ENCODE peak calls at places on chromosomes 5 and 9, in eight cellular contexts. T, H, Z, N, S, Y, K and P are unnamed samples.

GRCh38 chr9:84862786-84863185 is 193.3 kb downstream of the NTRK2 start:
- DNase-seq in T (no peak), H (peak), Z (no peak), N (no peak), S (peak), Y (peak), K (no peak), P (no peak)

GRCh38 chr5:172638209-172638768 is 2.8 kb upstream of the NEURL1B start:
- DNase-seq in T (no peak), H (no peak), Z (no peak), N (no peak), S (no peak), Y (no peak), K (no peak), P (no peak)

GRCh38 chr9:18032636-18033035 is 441.3 kb upstream of the ADAMTSL1 start:
- DNase-seq in T (no peak), H (no peak), Z (no peak), N (no peak), S (no peak), Y (no peak), K (no peak), P (no peak)

GRCh38 chr5:30112842-30113241 is 1080.6 kb upstream of the CDH6 start:
- DNase-seq in T (no peak), H (no peak), Z (no peak), N (no peak), S (peak), Y (peak), K (no peak), P (no peak)

GRCh38 chr5:116507941-116508655 is 66.5 kb downstream of the SEMA6A start:
- DNase-seq in T (no peak), H (no peak), Z (no peak), N (no peak), S (no peak), Y (no peak), K (no peak), P (no peak)

GRCh38 chr5:67010684-67011409 is 185.8 kb downstream of the CD180 start:
- DNase-seq in T (no peak), H (peak), Z (no peak), N (no peak), S (peak), Y (peak), K (no peak), P (peak)

GRCh38 chr5:138981606-138982005 is 106.5 kb upstream of the LRRTM2 start:
- DNase-seq in T (no peak), H (peak), Z (peak), N (no peak), S (no peak), Y (no peak), K (no peak), P (no peak)

GRCh38 chr5:51566940-51567339 is 183.7 kb downstream of the ISL1 start:
- DNase-seq in T (no peak), H (no peak), Z (no peak), N (no peak), S (no peak), Y (no peak), K (no peak), P (no peak)

GRCh38 chr5:130270786-130271185 is 366.5 kb downstream of the CHSY3 start:
- DNase-seq in T (no peak), H (no peak), Z (no peak), N (no peak), S (no peak), Y (no peak), K (no peak), P (no peak)

GRCh38 chr9:129176786-129177442 is 1.1 kb downstream of the IER5L start:
- DNase-seq in T (no peak), H (no peak), Z (no peak), N (no peak), S (peak), Y (peak), K (no peak), P (peak)

GRCh38 chr9:93612796-93613154 is 36.4 kb downstream of the PHF2 start:
- DNase-seq in T (no peak), H (no peak), Z (no peak), N (no peak), S (no peak), Y (no peak), K (no peak), P (no peak)

GRCh38 chr5:130166839-130167490 is 262.7 kb downstream of the CHSY3 start:
- DNase-seq in T (no peak), H (no peak), Z (no peak), N (no peak), S (no peak), Y (no peak), K (no peak), P (no peak)